ENCODE peak calls at places on chromosome 4, in eight cellular contexts. One of them, this sample, is unnamed.

GRCh38 chr4:63541828-63542227 is 867.4 kb downstream of the TECRL start:
- DNase-seq in transverse colon: no peak
- DNase-seq in Caco-2: no peak
- DNase-seq in RWPE1: no peak
- DNase-seq in fibroblast of the aortic adventitia: no peak
- DNase-seq in fibroblast of mammary gland: no peak
- DNase-seq in lower lobe of right lung: no peak
- DNase-seq in nephron progenitor cell: no peak
- DNase-seq in this sample: no peak

GRCh38 chr4:99848576-99848975 is 31.9 kb downstream of the DAPP1 start:
- DNase-seq in transverse colon: no peak
- DNase-seq in fibroblast of the aortic adventitia: no peak
- DNase-seq in RWPE1: no peak
- DNase-seq in fibroblast of mammary gland: no peak
- DNase-seq in Caco-2: no peak
- DNase-seq in lower lobe of right lung: no peak
- DNase-seq in nephron progenitor cell: no peak
- DNase-seq in this sample: peak; percentile 44

GRCh38 chr4:108783666-108784463 is 21.0 kb upstream of the ETNPPL start:
- DNase-seq in nephron progenitor cell: no peak
- DNase-seq in transverse colon: no peak
- DNase-seq in fibroblast of the aortic adventitia: peak; percentile 37
- DNase-seq in Caco-2: no peak
- DNase-seq in RWPE1: no peak
- DNase-seq in lower lobe of right lung: no peak
- DNase-seq in fibroblast of mammary gland: peak; percentile 22
- DNase-seq in this sample: no peak

GRCh38 chr4:141684785-141685184 is 48.4 kb downstream of the IL15 start:
- DNase-seq in fibroblast of the aortic adventitia: no peak
- DNase-seq in nephron progenitor cell: no peak
- DNase-seq in lower lobe of right lung: no peak
- DNase-seq in transverse colon: no peak
- DNase-seq in fibroblast of mammary gland: peak; percentile 67
- DNase-seq in RWPE1: no peak
- DNase-seq in Caco-2: no peak
- DNase-seq in this sample: no peak

GRCh38 chr4:129344058-129344457 is 248.1 kb downstream of the C4orf33 start:
- DNase-seq in RWPE1: peak; percentile 53
- DNase-seq in fibroblast of the aortic adventitia: peak; percentile 20
- DNase-seq in lower lobe of right lung: no peak
- DNase-seq in nephron progenitor cell: peak; percentile 26
- DNase-seq in Caco-2: no peak
- DNase-seq in fibroblast of mammary gland: peak; percentile 58
- DNase-seq in transverse colon: peak; percentile 31
- DNase-seq in this sample: peak; percentile 16

GRCh38 chr4:183721207-183722081 is 62.4 kb downstream of the TRAPPC11 start:
- DNase-seq in lower lobe of right lung: peak; percentile 80
- DNase-seq in transverse colon: peak; percentile 83
- DNase-seq in fibroblast of the aortic adventitia: peak; percentile 51
- DNase-seq in nephron progenitor cell: peak; percentile 23
- DNase-seq in fibroblast of mammary gland: peak; percentile 63
- DNase-seq in Caco-2: peak; percentile 62
- DNase-seq in RWPE1: no peak
- DNase-seq in this sample: peak; percentile 67

GRCh38 chr4:186190456-186191265 is 706 bp upstream of the CYP4V2 start:
- DNase-seq in lower lobe of right lung: no peak
- DNase-seq in fibroblast of mammary gland: peak; percentile 18
- DNase-seq in RWPE1: peak; percentile 36
- DNase-seq in Caco-2: no peak
- DNase-seq in nephron progenitor cell: peak; percentile 52
- DNase-seq in transverse colon: peak; percentile 56
- DNase-seq in fibroblast of the aortic adventitia: peak; percentile 32
- DNase-seq in this sample: peak; percentile 69

GRCh38 chr4:152065545-152065944 is 304.7 kb upstream of the GATB start:
- DNase-seq in nephron progenitor cell: no peak
- DNase-seq in transverse colon: no peak
- DNase-seq in lower lobe of right lung: no peak
- DNase-seq in RWPE1: no peak
- DNase-seq in fibroblast of mammary gland: no peak
- DNase-seq in Caco-2: no peak
- DNase-seq in fibroblast of the aortic adventitia: no peak
- DNase-seq in this sample: no peak

GRCh38 chr4:76426272-76426671 is 5.3 kb upstream of the CCDC158 start:
- DNase-seq in transverse colon: no peak
- DNase-seq in fibroblast of mammary gland: no peak
- DNase-seq in Caco-2: no peak
- DNase-seq in fibroblast of the aortic adventitia: peak; percentile 27
- DNase-seq in RWPE1: no peak
- DNase-seq in lower lobe of right lung: no peak
- DNase-seq in nephron progenitor cell: no peak
- DNase-seq in this sample: no peak

GRCh38 chr4:4364061-4364460 is 22.8 kb upstream of the NSG1 start:
- DNase-seq in nephron progenitor cell: no peak
- DNase-seq in Caco-2: no peak
- DNase-seq in lower lobe of right lung: no peak
- DNase-seq in RWPE1: no peak
- DNase-seq in fibroblast of mammary gland: no peak
- DNase-seq in fibroblast of the aortic adventitia: no peak
- DNase-seq in transverse colon: no peak
- DNase-seq in this sample: no peak

GRCh38 chr4:110854021-110854678 is 231.3 kb upstream of the PITX2 start:
- DNase-seq in lower lobe of right lung: no peak
- DNase-seq in nephron progenitor cell: no peak
- DNase-seq in transverse colon: peak; percentile 56
- DNase-seq in RWPE1: peak; percentile 3
- DNase-seq in Caco-2: no peak
- DNase-seq in fibroblast of mammary gland: peak; percentile 95
- DNase-seq in fibroblast of the aortic adventitia: peak; percentile 93
- DNase-seq in this sample: no peak

GRCh38 chr4:42357325-42357724 is 40.0 kb upstream of the SHISA3 start:
- DNase-seq in transverse colon: no peak
- DNase-seq in RWPE1: no peak
- DNase-seq in fibroblast of mammary gland: no peak
- DNase-seq in nephron progenitor cell: no peak
- DNase-seq in lower lobe of right lung: no peak
- DNase-seq in fibroblast of the aortic adventitia: no peak
- DNase-seq in Caco-2: no peak
- DNase-seq in this sample: no peak

GRCh38 chr4:176393306-176394013 is 73.7 kb downstream of the SPCS3 start:
- DNase-seq in fibroblast of mammary gland: no peak
- DNase-seq in nephron progenitor cell: no peak
- DNase-seq in Caco-2: no peak
- DNase-seq in transverse colon: no peak
- DNase-seq in fibroblast of the aortic adventitia: no peak
- DNase-seq in RWPE1: no peak
- DNase-seq in lower lobe of right lung: no peak
- DNase-seq in this sample: no peak

GRCh38 chr4:40550900-40551546 is 78.6 kb downstream of the RBM47 start:
- DNase-seq in fibroblast of mammary gland: peak; percentile 53
- DNase-seq in RWPE1: peak; percentile 36
- DNase-seq in nephron progenitor cell: no peak
- DNase-seq in Caco-2: no peak
- DNase-seq in transverse colon: peak; percentile 34
- DNase-seq in lower lobe of right lung: no peak
- DNase-seq in fibroblast of the aortic adventitia: peak; percentile 68
- DNase-seq in this sample: peak; percentile 62
- TF ChIP-seq CTCF in fibroblast of mammary gland: peak; percentile 49
- TF ChIP-seq CTCF in RWPE1: peak; percentile 65
- TF ChIP-seq CTCF in nephron progenitor cell: no peak
- TF ChIP-seq CTCF in Caco-2: peak; percentile 20
- TF ChIP-seq CTCF in transverse colon: peak; percentile 29
- TF ChIP-seq CTCF in lower lobe of right lung: peak; percentile 41
- TF ChIP-seq CTCF in fibroblast of the aortic adventitia: peak; percentile 65
- TF ChIP-seq CTCF in this sample: peak; percentile 34

DNA sequence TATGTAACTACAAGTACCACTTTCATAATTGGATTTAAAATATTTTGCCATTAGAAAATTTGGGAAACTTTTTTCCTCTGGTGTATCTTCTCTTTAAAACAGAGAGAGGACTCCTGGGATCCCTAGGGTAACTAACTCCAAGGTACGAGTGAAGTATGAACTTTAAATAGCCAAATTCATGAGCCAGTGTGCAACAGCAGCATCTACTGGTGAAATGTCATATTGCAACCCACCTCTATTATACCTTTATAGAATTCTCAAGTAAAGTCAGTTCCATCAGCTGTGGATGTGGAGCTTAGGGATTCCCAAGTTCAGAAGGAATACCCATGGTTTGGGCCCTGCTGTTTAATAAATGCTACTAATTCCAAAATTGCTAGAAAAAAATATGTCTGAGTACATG is 282.7 kb upstream of the TAPT1 start:
- DNase-seq in transverse colon: no peak
- DNase-seq in lower lobe of right lung: no peak
- DNase-seq in nephron progenitor cell: no peak
- DNase-seq in RWPE1: no peak
- DNase-seq in Caco-2: no peak
- DNase-seq in fibroblast of mammary gland: no peak
- DNase-seq in fibroblast of the aortic adventitia: no peak
- DNase-seq in this sample: no peak
- TF ChIP-seq CTCF in transverse colon: no peak
- TF ChIP-seq CTCF in lower lobe of right lung: peak; percentile 21
- TF ChIP-seq CTCF in nephron progenitor cell: peak; percentile 25
- TF ChIP-seq CTCF in RWPE1: no peak
- TF ChIP-seq CTCF in Caco-2: no peak
- TF ChIP-seq CTCF in fibroblast of mammary gland: peak; percentile 60
- TF ChIP-seq CTCF in fibroblast of the aortic adventitia: peak; percentile 37
- TF ChIP-seq CTCF in this sample: no peak

DNA sequence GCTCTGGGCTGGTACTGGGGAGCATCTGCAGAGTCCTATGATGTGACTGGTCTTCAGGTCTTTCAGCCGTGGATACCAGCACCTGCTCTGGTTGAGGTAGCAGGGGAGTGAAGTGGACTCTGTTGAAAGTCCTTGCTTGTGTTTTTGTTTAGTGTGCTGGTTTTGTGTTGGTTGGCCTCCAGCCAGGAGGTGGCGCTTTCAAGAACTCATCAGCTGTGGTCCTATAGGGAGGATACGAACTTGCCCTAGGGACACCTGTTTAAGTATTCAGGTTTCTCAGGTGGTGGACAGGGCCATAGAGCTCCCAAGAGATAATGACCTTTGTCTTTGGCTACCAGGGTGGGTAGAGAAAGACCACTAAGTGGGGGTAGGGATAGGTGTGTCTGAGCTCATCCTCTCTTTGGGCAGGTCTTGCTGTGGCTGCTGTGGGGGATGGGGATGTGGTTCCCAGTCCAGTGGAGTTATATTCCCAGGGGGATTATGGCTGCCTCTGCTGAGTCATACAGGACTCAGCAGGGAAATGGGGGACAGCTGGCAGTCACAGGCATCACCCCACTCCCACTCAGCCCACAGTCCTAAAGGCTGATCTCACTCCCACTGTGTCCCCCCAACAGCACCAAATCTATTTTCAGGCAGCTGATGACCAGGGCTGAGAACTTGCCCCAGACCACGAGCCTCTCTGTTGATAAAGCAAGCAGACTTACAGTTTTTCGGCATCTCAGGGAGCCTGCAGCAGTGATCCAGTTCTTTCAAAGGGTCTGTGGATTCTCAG is 24.1 kb downstream of the MSMO1 start:
- DNase-seq in lower lobe of right lung: no peak
- DNase-seq in Caco-2: no peak
- DNase-seq in RWPE1: no peak
- DNase-seq in fibroblast of mammary gland: no peak
- DNase-seq in nephron progenitor cell: no peak
- DNase-seq in fibroblast of the aortic adventitia: no peak
- DNase-seq in transverse colon: no peak
- DNase-seq in this sample: no peak
- TF ChIP-seq CTCF in lower lobe of right lung: no peak
- TF ChIP-seq CTCF in Caco-2: no peak
- TF ChIP-seq CTCF in RWPE1: no peak
- TF ChIP-seq CTCF in fibroblast of mammary gland: no peak
- TF ChIP-seq CTCF in nephron progenitor cell: no peak
- TF ChIP-seq CTCF in fibroblast of the aortic adventitia: no peak
- TF ChIP-seq CTCF in transverse colon: no peak
- TF ChIP-seq CTCF in this sample: no peak

GRCh38 chr4:17578482-17578891 is 1.5 kb downstream of the LAP3 start:
- DNase-seq in Caco-2: no peak
- DNase-seq in transverse colon: no peak
- DNase-seq in RWPE1: no peak
- DNase-seq in fibroblast of the aortic adventitia: peak; percentile 18
- DNase-seq in lower lobe of right lung: no peak
- DNase-seq in nephron progenitor cell: no peak
- DNase-seq in fibroblast of mammary gland: peak; percentile 25
- DNase-seq in this sample: peak; percentile 46

GRCh38 chr4:17580969-17581368 is 4.0 kb downstream of the LAP3 start:
- DNase-seq in lower lobe of right lung: no peak
- DNase-seq in nephron progenitor cell: no peak
- DNase-seq in transverse colon: no peak
- DNase-seq in Caco-2: no peak
- DNase-seq in fibroblast of mammary gland: peak; percentile 66
- DNase-seq in fibroblast of the aortic adventitia: peak; percentile 65
- DNase-seq in RWPE1: no peak
- DNase-seq in this sample: no peak

GRCh38 chr4:17574206-17574605 is 2.8 kb upstream of the LAP3 start:
- DNase-seq in Caco-2: no peak
- DNase-seq in nephron progenitor cell: no peak
- DNase-seq in lower lobe of right lung: no peak
- DNase-seq in fibroblast of mammary gland: no peak
- DNase-seq in fibroblast of the aortic adventitia: no peak
- DNase-seq in RWPE1: no peak
- DNase-seq in transverse colon: no peak
- DNase-seq in this sample: no peak

GRCh38 chr4:17576932-17577659 is at the start of gene LAP3:
- DNase-seq in transverse colon: peak; percentile 99
- DNase-seq in nephron progenitor cell: peak; percentile 99
- DNase-seq in fibroblast of mammary gland: peak; percentile 96
- DNase-seq in lower lobe of right lung: peak; percentile 98
- DNase-seq in fibroblast of the aortic adventitia: peak; percentile 96
- DNase-seq in RWPE1: peak; percentile 89
- DNase-seq in Caco-2: peak; percentile 96
- DNase-seq in this sample: peak; percentile 96

GRCh38 chr4:17577660-17578481 is 873 bp downstream of the LAP3 start:
- DNase-seq in fibroblast of the aortic adventitia: peak; percentile 22
- DNase-seq in lower lobe of right lung: peak; percentile 66
- DNase-seq in transverse colon: peak; percentile 57
- DNase-seq in Caco-2: peak; percentile 42
- DNase-seq in fibroblast of mammary gland: peak; percentile 32
- DNase-seq in RWPE1: no peak
- DNase-seq in nephron progenitor cell: peak; percentile 56
- DNase-seq in this sample: peak; percentile 29
- TF ChIP-seq CTCF in fibroblast of the aortic adventitia: no peak
- TF ChIP-seq CTCF in lower lobe of right lung: no peak
- TF ChIP-seq CTCF in transverse colon: no peak
- TF ChIP-seq CTCF in Caco-2: no peak
- TF ChIP-seq CTCF in fibroblast of mammary gland: no peak
- TF ChIP-seq CTCF in RWPE1: no peak
- TF ChIP-seq CTCF in nephron progenitor cell: no peak
- TF ChIP-seq CTCF in this sample: no peak

GRCh38 chr4:6986781-6987565 is 56.2 kb upstream of the TADA2B start:
- DNase-seq in nephron progenitor cell: peak; percentile 97
- DNase-seq in RWPE1: peak; percentile 89
- DNase-seq in lower lobe of right lung: peak; percentile 96
- DNase-seq in Caco-2: peak; percentile 92
- DNase-seq in fibroblast of mammary gland: peak; percentile 87
- DNase-seq in fibroblast of the aortic adventitia: peak; percentile 87
- DNase-seq in transverse colon: peak; percentile 96
- DNase-seq in this sample: peak; percentile 99
- TF ChIP-seq CTCF in nephron progenitor cell: no peak
- TF ChIP-seq CTCF in RWPE1: no peak
- TF ChIP-seq CTCF in lower lobe of right lung: no peak
- TF ChIP-seq CTCF in Caco-2: no peak
- TF ChIP-seq CTCF in fibroblast of mammary gland: no peak
- TF ChIP-seq CTCF in fibroblast of the aortic adventitia: peak; percentile 0
- TF ChIP-seq CTCF in transverse colon: no peak
- TF ChIP-seq CTCF in this sample: peak; percentile 22